ENCODE peak calls at places on chromosome 10, in four cellular contexts. J is H54, R is heart right ventricle, O is H9. K is an unnamed sample.
A peak's percentile ranks its signal among the peaks of the same experiment; 100 is the strongest.

GRCh38 chr10:103637855-103638561 is 144.5 kb downstream of the NEURL1 start:
- DNase-seq in O (no peak), J (no peak), R (peak; percentile 73), K (no peak)

GRCh38 chr10:42961776-42962119 is 115.1 kb upstream of the RET start:
- DNase-seq in J (no peak), O (no peak), R (no peak), K (no peak)

GRCh38 chr10:14374745-14375445 is 44.2 kb upstream of the FRMD4A start:
- DNase-seq in J (no peak), O (no peak), R (no peak), K (no peak)

GRCh38 chr10:69456880-69457693 is 5.8 kb downstream of the TSPAN15 start:
- DNase-seq in R (no peak), O (no peak), J (peak; percentile 92), K (no peak)

GRCh38 chr10:115950320-115950719 is 322.7 kb downstream of the GFRA1 start:
- DNase-seq in R (no peak), J (no peak), O (no peak), K (no peak)

GRCh38 chr10:112137381-112137987 is 46.1 kb downstream of the GPAM start:
- DNase-seq in R (peak; percentile 54), J (peak; percentile 78), O (peak; percentile 91), K (peak; percentile 93)

GRCh38 chr10:59872892-59873463 is 33.4 kb downstream of the CCDC6 start:
- DNase-seq in R (peak; percentile 41), J (no peak), O (no peak), K (no peak)

GRCh38 chr10:128708182-128708581 is 582.0 kb upstream of the MKI67 start:
- DNase-seq in O (no peak), J (no peak), R (no peak), K (no peak)

GRCh38 chr10:115572740-115573455 is 479.7 kb downstream of the ATRNL1 start:
- DNase-seq in J (peak; percentile 2), O (peak; percentile 68), R (no peak), K (no peak)

GRCh38 chr10:5937016-5937415 is 40.3 kb downstream of the IL15RA start:
- DNase-seq in J (no peak), R (no peak), O (no peak), K (no peak)

GRCh38 chr10:44301781-44302400 is 83.0 kb downstream of the CXCL12 start:
- DNase-seq in R (no peak), J (no peak), O (no peak), K (no peak)

GRCh38 chr10:107496594-107496993 is 332.1 kb upstream of the SORCS1 start:
- DNase-seq in J (no peak), R (no peak), O (no peak), K (no peak)

GRCh38 chr10:79188154-79188763 is 119.5 kb downstream of the ZMIZ1 start:
- DNase-seq in J (no peak), O (no peak), R (no peak), K (no peak)

K was measured in ecto neural progenitor cell.